ENCODE peak calls at places on chromosomes 2 and 18, in nine cellular contexts. I, A, X, E, G, D, V, L and S are unnamed samples.

GRCh38 chr2:54589038-54589339 is 132.9 kb downstream of the SPTBN1 start:
- DNase-seq in I (no peak), A (no peak), X (no peak), E (no peak), G (no peak), D (no peak), V (no peak), L (no peak), S (no peak)

GRCh38 chr2:38174646-38175096 is 98.7 kb upstream of the CYP1B1 start:
- DNase-seq in I (no peak), A (peak), X (no peak), E (no peak), G (no peak), D (peak), V (no peak), L (no peak), S (no peak)

GRCh38 chr2:47072018-47072691 is 83.0 kb downstream of the STPG4 start:
- DNase-seq in I (peak), A (peak), X (peak), E (peak), G (peak), D (no peak), V (peak), L (peak), S (peak)

GRCh38 chr18:11689031-11689971 is at the start of gene GNAL:
- DNase-seq in I (peak), A (peak), X (peak), E (peak), G (peak), D (no peak), V (peak), L (peak), S (peak)

GRCh38 chr18:79503891-79504475 is 108.3 kb downstream of the NFATC1 start:
- DNase-seq in I (no peak), A (no peak), X (no peak), E (no peak), G (peak), D (no peak), V (peak), L (peak), S (peak)

GRCh38 chr2:187942876-187943275 is 348.8 kb upstream of the GULP1 start:
- DNase-seq in I (no peak), A (no peak), X (no peak), E (no peak), G (no peak), D (no peak), V (no peak), L (no peak), S (no peak)

GRCh38 chr2:25664531-25665307 is 8.7 kb downstream of the DTNB start:
- DNase-seq in I (no peak), A (peak), X (no peak), E (no peak), G (no peak), D (peak), V (peak), L (no peak), S (peak)

GRCh38 chr18:21865043-21865442 is 124.5 kb downstream of the MIB1 start:
- DNase-seq in I (no peak), A (peak), X (no peak), E (no peak), G (no peak), D (no peak), V (no peak), L (no peak), S (no peak)

GRCh38 chr2:209673811-209674210 is 97.8 kb upstream of the UNC80 start:
- DNase-seq in I (no peak), A (no peak), X (no peak), E (no peak), G (no peak), D (no peak), V (no peak), L (no peak), S (no peak)

GRCh38 chr2:169131587-169132512 is 62.5 kb downstream of the DHRS9 start:
- DNase-seq in I (no peak), A (peak), X (no peak), E (no peak), G (no peak), D (no peak), V (no peak), L (no peak), S (no peak)

GRCh38 chr2:236036045-236036444 is 132.1 kb downstream of the GBX2 start:
- DNase-seq in I (no peak), A (no peak), X (no peak), E (no peak), G (no peak), D (no peak), V (no peak), L (no peak), S (no peak)

GRCh38 chr2:30769891-30770462 is 37.3 kb downstream of the CAPN13 start:
- DNase-seq in I (no peak), A (no peak), X (no peak), E (no peak), G (no peak), D (no peak), V (no peak), L (no peak), S (no peak)

GRCh38 chr2:74502147-74502719 is 2.8 kb upstream of the LBX2 start:
- DNase-seq in I (no peak), A (no peak), X (peak), E (no peak), G (no peak), D (no peak), V (no peak), L (peak), S (peak)
- H3K27ac ChIP-seq in I (peak), A (no peak), X (peak), E (peak), G (peak), D (no peak), V (no peak), L (peak), S (peak)

DNA sequence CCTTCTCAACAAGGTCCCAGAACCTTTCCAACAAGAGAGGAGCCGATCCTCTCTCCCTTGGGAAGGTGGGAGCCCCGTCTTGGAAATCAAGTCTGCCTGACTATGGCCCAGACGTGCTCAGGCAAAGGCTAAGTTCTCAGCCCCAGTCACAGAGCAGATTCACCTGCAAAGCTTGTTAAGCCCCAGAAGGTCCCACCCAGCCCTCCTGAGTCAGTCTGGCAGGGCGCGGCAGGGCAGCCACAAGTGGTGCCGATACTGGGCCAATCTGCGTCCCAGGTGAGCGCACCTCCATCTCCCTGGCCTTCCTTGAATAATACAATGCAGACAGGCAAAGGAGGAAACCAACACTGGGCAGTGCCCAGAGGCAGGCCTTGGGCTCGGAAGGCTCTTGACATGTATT is 15.0 kb downstream of the CRACDL start:
- DNase-seq in I (no peak), A (no peak), X (no peak), E (no peak), G (peak), D (no peak), V (no peak), L (no peak), S (no peak)
- TF ChIP-seq CTCF in I (no peak), A (no peak), X (no peak), E (no peak), G (no peak), D (no peak), V (no peak), L (no peak), S (no peak)

GRCh38 chr18:55301836-55302235 is 286.2 kb downstream of the TCF4 start:
- DNase-seq in I (no peak), A (no peak), X (no peak), E (no peak), G (no peak), D (no peak), V (no peak), L (no peak), S (no peak)
- H3K4me3 ChIP-seq in I (peak), A (no peak), X (no peak), E (peak), G (no peak), D (no peak), V (peak), L (no peak), S (no peak)

DNA sequence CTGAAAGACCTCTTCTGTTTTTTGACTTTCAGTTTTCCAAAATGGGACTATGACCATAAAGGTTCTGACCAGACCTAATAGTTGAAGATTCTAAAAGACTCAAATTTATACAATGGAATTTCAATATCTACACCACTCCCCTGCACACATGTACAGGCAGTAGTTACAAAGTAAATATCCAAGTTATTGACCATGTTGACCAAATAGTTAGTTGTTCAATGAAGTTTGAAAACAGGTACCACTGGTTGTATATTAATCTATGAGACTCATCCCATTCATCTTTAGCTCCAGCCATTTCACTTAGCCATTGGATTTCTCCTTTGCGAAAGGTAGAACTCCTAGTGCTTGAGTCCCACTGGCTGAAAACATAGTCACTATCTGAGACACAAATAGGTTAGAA is 277.4 kb downstream of the SETBP1 start:
- DNase-seq in I (no peak), A (no peak), X (no peak), E (no peak), G (no peak), D (no peak), V (no peak), L (no peak), S (no peak)
- H3K27ac ChIP-seq in I (no peak), A (no peak), X (no peak), E (no peak), G (no peak), D (no peak), V (peak), L (no peak), S (no peak)